ENCODE peak calls at places on chromosome 13, in nine cellular contexts. K, G, U, T, N, R, H, Z and M are unnamed samples.

GRCh38 chr13:21227917-21228316 is 51.5 kb downstream of the MRPL57 start:
- ATAC-seq in K (no peak), G (no peak), U (no peak), T (no peak), N (no peak), R (no peak), H (no peak), Z (no peak), M (no peak)

GRCh38 chr13:75395056-75395455 is 86.9 kb downstream of the TBC1D4 start:
- ATAC-seq in K (no peak), G (no peak), U (no peak), T (no peak), N (no peak), R (no peak), H (no peak), Z (peak), M (no peak)

GRCh38 chr13:50378513-50378970 is 363.3 kb downstream of the KCNRG start:
- ATAC-seq in K (no peak), G (no peak), U (peak), T (no peak), N (no peak), R (no peak), H (no peak), Z (no peak), M (no peak)

GRCh38 chr13:113887700-113888201 is 23.9 kb upstream of the GAS6 start:
- ATAC-seq in K (no peak), G (no peak), U (no peak), T (peak), N (no peak), R (no peak), H (no peak), Z (no peak), M (no peak)

GRCh38 chr13:41137951-41138350 is 5.3 kb upstream of the KBTBD6 start:
- ATAC-seq in K (peak), G (no peak), U (no peak), T (no peak), N (no peak), R (no peak), H (no peak), Z (no peak), M (no peak)

GRCh38 chr13:60326273-60326672 is 70.7 kb upstream of the TDRD3 start:
- ATAC-seq in K (no peak), G (no peak), U (no peak), T (no peak), N (no peak), R (no peak), H (no peak), Z (no peak), M (no peak)

GRCh38 chr13:97254809-97255208 is 32.7 kb downstream of the MBNL2 start:
- ATAC-seq in K (peak), G (peak), U (no peak), T (no peak), N (no peak), R (no peak), H (no peak), Z (no peak), M (no peak)

GRCh38 chr13:27375686-27376326 is 48.6 kb upstream of the GTF3A start:
- ATAC-seq in K (peak), G (no peak), U (peak), T (peak), N (peak), R (peak), H (peak), Z (no peak), M (peak)

GRCh38 chr13:73110814-73111213 is 52.0 kb downstream of the KLF5 start:
- ATAC-seq in K (no peak), G (no peak), U (no peak), T (peak), N (no peak), R (no peak), H (no peak), Z (no peak), M (no peak)